ENCODE peak calls at places on chromosomes 11 and 22, in seven cellular contexts. H is kidney, Q is lower lobe of right lung, B is esophagus squamous epithelium, E is uterus, U is endothelial cell of umbilical vein, X is PC-9. Y is an unnamed sample.
A peak's percentile ranks its signal among the peaks of the same experiment; 100 is the strongest.

GRCh38 chr11:123452799-123453198 is 22.7 kb downstream of the GRAMD1B start:
- DNase-seq in H (no peak), Q (no peak), B (no peak), E (no peak), U (no peak), X (no peak), Y (no peak)

GRCh38 chr22:31177420-31178162 is 17.6 kb downstream of the RNF185 start:
- DNase-seq in H (no peak), Q (no peak), B (no peak), E (no peak), U (no peak), X (no peak), Y (no peak)

GRCh38 chr22:31680764-31681624 is 19.0 kb upstream of the PISD start:
- DNase-seq in H (peak; percentile 22), Q (no peak), B (no peak), E (no peak), U (no peak), X (no peak), Y (no peak)

GRCh38 chr11:117143390-117143789 is 697 bp upstream of the PAFAH1B2 start:
- DNase-seq in H (no peak), Q (peak; percentile 61), B (no peak), E (peak; percentile 50), U (no peak), X (no peak), Y (peak; percentile 72)

GRCh38 chr11:61923166-61924015 is 6.0 kb upstream of the RAB3IL1 start:
- DNase-seq in H (peak; percentile 88), Q (no peak), B (no peak), E (peak; percentile 83), U (no peak), X (no peak), Y (peak; percentile 87)

GRCh38 chr22:43044402-43044801 is 29.5 kb upstream of the PACSIN2 start:
- DNase-seq in H (no peak), Q (no peak), B (no peak), E (no peak), U (no peak), X (no peak), Y (no peak)

GRCh38 chr11:69209936-69210659 is 54.4 kb downstream of the SMIM38 start:
- DNase-seq in H (no peak), Q (no peak), B (no peak), E (no peak), U (no peak), X (peak; percentile 82), Y (no peak)

GRCh38 chr11:71102251-71102995 is 150.0 kb downstream of the SHANK2 start:
- DNase-seq in H (no peak), Q (no peak), B (no peak), E (no peak), U (no peak), X (no peak), Y (no peak)

GRCh38 chr11:100761806-100762205 is 74.7 kb downstream of the ARHGAP42 start:
- DNase-seq in H (no peak), Q (no peak), B (no peak), E (no peak), U (no peak), X (no peak), Y (no peak)

GRCh38 chr11:81669944-81670526 is 1063.6 kb downstream of the FAM181B start:
- DNase-seq in H (no peak), Q (no peak), B (no peak), E (no peak), U (no peak), X (no peak), Y (no peak)

GRCh38 chr11:120854988-120855387 is 168.9 kb upstream of the TBCEL start:
- DNase-seq in H (no peak), Q (no peak), B (no peak), E (no peak), U (no peak), X (no peak), Y (no peak)

GRCh38 chr11:130886704-130887103 is 29.6 kb downstream of the SNX19 start:
- DNase-seq in H (no peak), Q (no peak), B (no peak), E (no peak), U (peak; percentile 97), X (no peak), Y (no peak)

GRCh38 chr11:1510928-1511327 is 24.3 kb upstream of the MOB2 start:
- DNase-seq in H (peak; percentile 37), Q (no peak), B (no peak), E (no peak), U (no peak), X (no peak), Y (no peak)

GRCh38 chr11:61670626-61671025 is 9.6 kb upstream of the DAGLA start:
- DNase-seq in H (no peak), Q (no peak), B (no peak), E (no peak), U (no peak), X (peak; percentile 26), Y (no peak)

GRCh38 chr22:43561421-43562178 is 149.8 kb downstream of the MPPED1 start:
- DNase-seq in H (no peak), Q (no peak), B (no peak), E (no peak), U (no peak), X (no peak), Y (no peak)

GRCh38 chr22:22710719-22711531 is 66.5 kb downstream of the GGTLC2 start:
- DNase-seq in H (peak; percentile 82), Q (peak; percentile 76), B (no peak), E (peak; percentile 29), U (peak; percentile 41), X (no peak), Y (peak; percentile 64)

GRCh38 chr11:71488968-71489265 is 35.9 kb downstream of the NADSYN1 start:
- DNase-seq in H (no peak), Q (no peak), B (no peak), E (no peak), U (no peak), X (peak; percentile 32), Y (no peak)

GRCh38 chr11:24457985-24458384 is 38.9 kb upstream of the LUZP2 start:
- DNase-seq in H (no peak), Q (no peak), B (no peak), E (no peak), U (no peak), X (no peak), Y (no peak)

GRCh38 chr11:121418625-121419114 is 33.4 kb upstream of the SORL1 start:
- DNase-seq in H (no peak), Q (peak; percentile 72), B (no peak), E (no peak), U (no peak), X (no peak), Y (no peak)

GRCh38 chr11:68337399-68337835 is 25.0 kb downstream of the LRP5 start:
- DNase-seq in H (no peak), Q (peak; percentile 56), B (no peak), E (no peak), U (no peak), X (no peak), Y (no peak)

GRCh38 chr11:115721309-115722007 is 217.2 kb upstream of the CADM1 start:
- DNase-seq in H (peak; percentile 31), Q (no peak), B (no peak), E (no peak), U (no peak), X (no peak), Y (no peak)

GRCh38 chr11:83054904-83055380 is 16.8 kb downstream of the RAB30 start:
- DNase-seq in H (no peak), Q (no peak), B (no peak), E (no peak), U (no peak), X (peak; percentile 97), Y (no peak)
- H3K4me1 ChIP-seq in H (no peaks in the 10 kb centered on the region), Q (peaks cover 24% of the 10 kb centered on the region), B (peaks cover 61% of the 10 kb centered on the region), E (no peaks in the 10 kb centered on the region), U (peaks cover 50% of the 10 kb centered on the region), X (peaks cover 55% of the 10 kb centered on the region), Y (peaks cover 13% of the 10 kb centered on the region)

DNA sequence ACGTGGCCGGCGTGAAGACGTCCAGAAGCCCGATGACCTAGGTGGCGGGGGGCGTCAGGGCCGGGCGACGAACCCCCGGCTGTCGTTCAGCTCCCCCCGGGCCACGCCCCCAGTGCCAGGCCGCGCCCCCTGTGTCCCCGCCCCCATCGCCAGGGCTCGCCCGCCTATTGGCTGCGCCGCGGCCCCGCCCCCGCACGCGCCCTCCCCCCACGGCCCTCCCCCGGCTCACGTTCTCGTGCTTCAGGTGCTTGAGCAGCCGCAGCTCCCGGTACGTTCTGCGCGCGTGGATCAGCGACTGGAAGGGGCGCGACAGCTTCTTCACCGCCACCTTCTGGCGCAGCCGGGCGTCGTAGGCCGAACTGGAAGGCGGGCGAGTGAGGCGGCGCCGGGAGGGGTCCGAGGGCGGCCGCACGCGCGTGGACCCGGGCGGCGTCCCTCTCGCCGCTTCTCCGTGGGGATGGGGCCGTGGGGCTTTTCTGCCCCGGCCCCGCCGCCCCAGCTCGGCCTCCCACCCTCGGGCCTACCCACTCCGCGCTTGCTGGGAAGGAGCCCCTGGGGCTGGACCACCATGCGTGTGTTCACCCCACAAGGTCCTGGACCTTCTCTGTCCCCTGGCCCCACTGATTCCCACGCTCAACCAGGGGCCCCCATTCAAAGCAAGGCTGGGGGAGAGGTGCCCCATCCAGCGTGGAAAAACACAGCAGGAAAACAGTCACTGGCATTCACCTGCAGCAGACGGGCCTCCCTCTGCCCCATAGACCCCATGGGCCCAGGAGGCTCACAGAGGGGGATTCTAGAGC is 2.4 kb downstream of the MAPK11 start:
- DNase-seq in H (no peak), Q (peak; percentile 76), B (no peak), E (peak; percentile 71), U (peak; percentile 47), X (no peak), Y (peak; percentile 77)
- TF ChIP-seq CTCF in H (peak; percentile 36), Q (peak; percentile 15), B (peak; percentile 13), E (peak; percentile 35), U (no peak), X (no peak), Y (peak; percentile 23)

DNA sequence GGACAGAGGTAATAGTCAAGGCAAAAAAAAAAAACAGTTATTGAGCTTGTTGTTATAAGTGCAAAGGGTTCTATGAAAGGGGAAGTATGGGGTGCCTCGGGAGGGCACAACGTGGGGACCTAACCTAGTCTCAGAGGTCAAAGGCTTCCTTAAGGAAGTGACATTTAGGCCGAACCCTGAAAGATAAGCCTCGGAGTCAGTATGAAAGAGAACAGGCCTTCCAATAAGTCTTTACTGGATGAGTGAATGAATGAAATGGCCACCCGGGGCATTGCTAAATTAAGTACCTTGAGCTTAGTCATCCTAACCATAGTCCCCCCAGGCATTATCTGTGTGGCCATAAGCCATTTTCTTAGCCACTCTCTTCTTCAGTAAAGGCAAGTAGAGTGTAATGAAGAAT is 19.7 kb downstream of the FLI1 start:
- DNase-seq in H (no peak), Q (no peak), B (no peak), E (no peak), U (no peak), X (no peak), Y (no peak)
- H3K4me1 ChIP-seq in H (peaks cover 10% of the 10 kb centered on the region), Q (peaks cover 82% of the 10 kb centered on the region), B (peaks cover 55% of the 10 kb centered on the region), E (no peaks in the 10 kb centered on the region), U (peaks cover 91% of the 10 kb centered on the region), X (no peaks in the 10 kb centered on the region), Y (peaks cover 14% of the 10 kb centered on the region)

GRCh38 chr11:84775503-84775902 is 851.6 kb downstream of the DLG2 start:
- DNase-seq in H (no peak), Q (no peak), B (no peak), E (no peak), U (no peak), X (no peak), Y (no peak)

DNA sequence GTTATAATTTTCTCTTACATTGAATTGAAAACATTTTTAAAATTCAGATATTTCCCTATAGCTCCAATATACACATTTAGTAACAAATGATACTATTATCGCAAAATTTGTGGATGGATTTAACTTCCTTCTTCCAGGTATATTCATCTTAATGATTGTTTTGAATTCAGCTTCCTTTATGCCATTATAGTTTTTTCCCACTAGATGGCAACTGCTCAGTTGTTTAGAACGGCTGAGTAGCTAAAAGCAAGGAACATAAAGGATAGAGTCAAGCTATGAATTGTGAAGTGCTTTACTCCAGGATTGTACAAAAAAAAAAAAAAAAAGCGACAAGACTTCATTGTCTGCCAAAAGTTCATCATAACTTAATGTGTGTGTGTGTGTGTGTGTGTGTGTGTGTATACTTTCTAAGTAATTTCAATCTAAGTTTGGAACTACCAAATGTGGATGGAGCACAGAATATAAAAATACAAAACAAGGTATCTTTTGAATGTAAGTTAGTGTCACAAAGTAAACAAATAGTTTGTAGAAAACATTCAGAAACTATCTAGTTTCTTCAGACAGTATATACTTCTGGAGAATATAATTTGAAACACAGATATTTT is 846.4 kb downstream of the DLG2 start:
- DNase-seq in H (no peak), Q (no peak), B (no peak), E (no peak), U (no peak), X (peak; percentile 44), Y (no peak)
- TF ChIP-seq CTCF in H (peak; percentile 35), Q (peak; percentile 22), B (no peak), E (peak; percentile 15), U (no peak), X (peak; percentile 76), Y (peak; percentile 30)